ENCODE peak calls at places on chromosomes 16 and 17, in six cellular contexts. I, K, F, T, R and J are unnamed samples.

GRCh38 chr17:76446449-76447231 is 6.3 kb downstream of the UBE2O start:
- DNase-seq in I (no peak), K (no peak), F (no peak), T (peak), R (no peak), J (no peak)

GRCh38 chr17:37231882-37232281 is 143.9 kb upstream of the C17orf78 start:
- DNase-seq in I (no peak), K (no peak), F (no peak), T (no peak), R (no peak), J (no peak)

GRCh38 chr17:39357488-39357887 is 43.9 kb downstream of the FBXL20 start:
- DNase-seq in I (no peak), K (no peak), F (no peak), T (no peak), R (no peak), J (no peak)

GRCh38 chr17:44097110-44097810 is 26.2 kb downstream of the HDAC5 start:
- DNase-seq in I (no peak), K (no peak), F (no peak), T (no peak), R (no peak), J (no peak)

GRCh38 chr16:68069511-68070248 is 15.5 kb upstream of the NFATC3 start:
- DNase-seq in I (no peak), K (peak), F (no peak), T (peak), R (no peak), J (no peak)

GRCh38 chr16:5072334-5073278 is 963 bp downstream of the ALG1 start:
- DNase-seq in I (no peak), K (no peak), F (no peak), T (no peak), R (no peak), J (no peak)

GRCh38 chr17:38325221-38325851 is 18.4 kb downstream of the GPR179 start:
- DNase-seq in I (no peak), K (no peak), F (no peak), T (no peak), R (peak), J (peak)

GRCh38 chr17:42347198-42347597 is 41.0 kb downstream of the STAT3 start:
- DNase-seq in I (no peak), K (no peak), F (peak), T (no peak), R (no peak), J (no peak)

GRCh38 chr17:61816538-61816937 is 46.8 kb downstream of the BRIP1 start:
- DNase-seq in I (no peak), K (no peak), F (no peak), T (no peak), R (no peak), J (no peak)

GRCh38 chr16:84699712-84700517 is at the start of gene USP10:
- DNase-seq in I (peak), K (peak), F (peak), T (peak), R (peak), J (peak)

GRCh38 chr17:32235588-32235987 is 30.0 kb upstream of the RHBDL3 start:
- DNase-seq in I (no peak), K (no peak), F (no peak), T (no peak), R (no peak), J (no peak)

GRCh38 chr17:73210002-73210678 is 17.3 kb downstream of the COG1 start:
- DNase-seq in I (no peak), K (no peak), F (no peak), T (no peak), R (no peak), J (no peak)

GRCh38 chr16:11500720-11501346 is 85.9 kb downstream of the LITAF start:
- DNase-seq in I (no peak), K (no peak), F (no peak), T (no peak), R (no peak), J (no peak)